ENCODE peak calls at places on chromosomes 12 and 14, in nine cellular contexts. S is astrocyte of the cerebellum, W is pancreas, O is left lung, F is hepatocyte, P is PC-3, G is fibroblast of lung, I is psoas muscle, Z is lower leg skin. K is an unnamed sample.

GRCh38 chr14:70052990-70053389 is 135.8 kb downstream of the SLC8A3 start:
- DNase-seq in S (peak; percentile 22), O (no peak), I (no peak), W (no peak), F (peak; percentile 63), G (peak; percentile 41), Z (no peak), P (peak; percentile 40), K (no peak)

GRCh38 chr14:54730156-54730961 is 163.4 kb downstream of the SAMD4A start:
- DNase-seq in P (peak; percentile 76), I (no peak), S (peak; percentile 31), F (no peak), W (no peak), Z (peak; percentile 57), G (peak; percentile 72), O (no peak), K (no peak)

GRCh38 chr12:54015210-54015931 is 6.6 kb downstream of the HOXC8 start:
- DNase-seq in F (no peak), W (no peak), S (no peak), Z (no peak), P (no peak), O (no peak), G (no peak), I (peak; percentile 10), K (no peak)

GRCh38 chr14:96351986-96352385 is 11.2 kb downstream of the ATG2B start:
- DNase-seq in Z (no peak), W (no peak), S (no peak), F (no peak), P (no peak), I (no peak), O (no peak), G (no peak), K (no peak)

GRCh38 chr12:93829073-93829472 is 151.9 kb downstream of the CRADD start:
- DNase-seq in P (no peak), O (no peak), G (no peak), S (no peak), W (no peak), Z (no peak), F (no peak), I (no peak), K (no peak)

GRCh38 chr12:53231859-53232640 is at the start of gene RARG:
- DNase-seq in P (peak; percentile 78), Z (no peak), I (peak; percentile 65), G (peak; percentile 43), S (no peak), W (no peak), O (peak; percentile 78), F (peak; percentile 81), K (no peak)

GRCh38 chr14:34355584-34356266 is 106.3 kb downstream of the SPTSSA start:
- DNase-seq in O (no peak), Z (peak; percentile 57), I (no peak), W (no peak), S (peak; percentile 49), G (peak; percentile 73), P (peak; percentile 82), F (no peak), K (no peak)

GRCh38 chr14:61573748-61574513 is 121.4 kb upstream of the HIF1A start:
- DNase-seq in S (no peak), O (no peak), Z (no peak), F (no peak), P (peak; percentile 81), I (no peak), W (no peak), G (no peak), K (no peak)

GRCh38 chr14:38404616-38405015 is 148.7 kb upstream of the CLEC14A start:
- DNase-seq in O (no peak), S (peak; percentile 11), W (no peak), I (no peak), G (peak; percentile 60), Z (no peak), P (peak; percentile 16), F (no peak), K (no peak)

GRCh38 chr12:98185606-98186005 is 329.8 kb upstream of the TMPO start:
- DNase-seq in F (no peak), P (no peak), I (no peak), O (no peak), S (no peak), G (no peak), W (no peak), Z (no peak), K (peak; percentile 6)

DNA sequence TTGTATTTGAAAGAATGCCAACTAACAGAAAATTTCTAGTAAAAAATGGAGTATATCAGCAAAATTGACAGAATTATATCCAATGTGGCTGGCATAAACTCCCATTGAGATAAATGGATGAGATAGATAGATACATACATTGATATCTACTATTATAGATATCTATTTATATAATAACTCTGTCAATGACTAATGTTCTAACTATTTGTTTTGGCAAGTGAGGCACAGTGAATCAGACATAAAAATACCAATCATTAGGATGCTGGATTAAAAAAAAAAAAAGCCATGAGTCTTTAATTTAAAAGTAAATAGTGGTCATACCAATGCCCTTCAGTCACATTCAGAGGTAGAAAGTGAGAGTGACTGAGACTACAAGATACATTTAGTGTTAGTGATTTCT is 33.7 kb upstream of the GLIPR1 start:
- DNase-seq in O (no peak), P (peak; percentile 89), Z (no peak), F (no peak), G (peak; percentile 64), I (no peak), S (peak; percentile 29), W (no peak), K (peak; percentile 48)
- H3K4me3 ChIP-seq in O (no peak overlapping the region), P (no peak overlapping the region), Z (no peak overlapping the region), F (no peak overlapping the region), G (no peak overlapping the region), I (no peak overlapping the region), S (no peak overlapping the region), W (no peak overlapping the region), K (no peak overlapping the region)

GRCh38 chr12:65825323-65825572 is 965 bp downstream of the HMGA2 start:
- DNase-seq in O (no peak), I (no peak), S (no peak), P (no peak), Z (no peak), F (no peak), W (no peak), G (no peak), K (no peak)

GRCh38 chr12:65821336-65821735 is 2.9 kb upstream of the HMGA2 start:
- DNase-seq in F (no peak), W (no peak), S (no peak), Z (no peak), I (no peak), P (peak; percentile 37), O (no peak), G (no peak), K (no peak)

GRCh38 chr12:65823481-65824313 is 586 bp upstream of the HMGA2 start:
- DNase-seq in Z (no peak), I (no peak), P (peak; percentile 72), S (no peak), G (peak; percentile 63), W (peak; percentile 79), F (peak; percentile 86), O (peak; percentile 32), K (peak; percentile 62)

GRCh38 chr12:65824314-65824563 is at the start of gene HMGA2:
- DNase-seq in G (peak; percentile 89), F (peak; percentile 79), O (peak; percentile 32), S (no peak), W (peak; percentile 74), Z (no peak), I (no peak), P (peak; percentile 93), K (peak; percentile 59)

GRCh38 chr12:65822732-65823480 is 1.4 kb upstream of the HMGA2 start:
- DNase-seq in O (no peak), W (peak; percentile 34), P (peak; percentile 82), G (peak; percentile 76), F (peak; percentile 71), S (peak; percentile 52), I (no peak), Z (no peak), K (peak; percentile 78)
- TF ChIP-seq CTCF in O (no peak), W (no peak), P (peak; percentile 13), G (peak; percentile 11), F (no peak), S (no peak), I (no peak), Z (no peak), K (no peak)

GRCh38 chr14:80958258-80958657 is 2.8 kb downstream of the TSHR start:
- DNase-seq in G (no peak), O (no peak), F (no peak), Z (no peak), P (no peak), S (no peak), I (no peak), W (no peak), K (no peak)

GRCh38 chr14:80956922-80957321 is 1.5 kb downstream of the TSHR start:
- DNase-seq in Z (no peak), F (no peak), G (no peak), O (peak; percentile 35), W (no peak), S (no peak), I (no peak), P (no peak), K (no peak)

GRCh38 chr14:80955434-80955939 is at the start of gene TSHR:
- DNase-seq in O (peak; percentile 36), Z (no peak), G (no peak), P (no peak), W (peak; percentile 49), I (no peak), S (no peak), F (no peak), K (no peak)

GRCh38 chr14:80954771-80955299 is 586 bp upstream of the TSHR start:
- DNase-seq in P (peak; percentile 88), G (peak; percentile 74), I (peak; percentile 86), O (peak; percentile 81), W (peak; percentile 88), F (peak; percentile 85), Z (peak; percentile 78), S (peak; percentile 67), K (no peak)

DNA sequence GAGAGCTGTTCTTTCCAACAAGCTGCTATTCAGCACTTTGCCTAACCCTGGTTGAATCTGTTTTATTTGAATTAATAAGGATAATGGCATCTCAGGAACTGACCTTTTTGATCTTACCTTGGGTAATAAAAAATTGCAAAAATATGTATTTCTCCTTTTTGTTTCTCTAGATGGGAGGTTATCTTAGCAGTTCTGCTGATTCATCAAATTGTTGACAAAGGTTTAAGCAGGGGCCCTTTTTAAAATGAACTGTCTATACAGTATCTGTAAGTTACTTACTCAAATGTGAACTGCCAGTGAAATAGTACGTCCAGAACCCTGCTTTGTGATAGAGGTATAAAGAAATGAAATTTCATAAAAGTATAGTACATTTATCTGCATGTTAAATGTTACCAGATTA is 684 bp downstream of the TSHR start:
- DNase-seq in F (no peak), S (no peak), G (no peak), Z (no peak), O (no peak), P (no peak), I (no peak), W (no peak), K (no peak)
- H3K4me3 ChIP-seq in F (no peak overlapping the region), S (peak overlapping the region; percentile 42), G (no peak overlapping the region), Z (no peak overlapping the region), O (no peak overlapping the region), P (no peak overlapping the region), I (peak overlapping the region; percentile 73), W (no peak overlapping the region), K (no peak overlapping the region)

DNA sequence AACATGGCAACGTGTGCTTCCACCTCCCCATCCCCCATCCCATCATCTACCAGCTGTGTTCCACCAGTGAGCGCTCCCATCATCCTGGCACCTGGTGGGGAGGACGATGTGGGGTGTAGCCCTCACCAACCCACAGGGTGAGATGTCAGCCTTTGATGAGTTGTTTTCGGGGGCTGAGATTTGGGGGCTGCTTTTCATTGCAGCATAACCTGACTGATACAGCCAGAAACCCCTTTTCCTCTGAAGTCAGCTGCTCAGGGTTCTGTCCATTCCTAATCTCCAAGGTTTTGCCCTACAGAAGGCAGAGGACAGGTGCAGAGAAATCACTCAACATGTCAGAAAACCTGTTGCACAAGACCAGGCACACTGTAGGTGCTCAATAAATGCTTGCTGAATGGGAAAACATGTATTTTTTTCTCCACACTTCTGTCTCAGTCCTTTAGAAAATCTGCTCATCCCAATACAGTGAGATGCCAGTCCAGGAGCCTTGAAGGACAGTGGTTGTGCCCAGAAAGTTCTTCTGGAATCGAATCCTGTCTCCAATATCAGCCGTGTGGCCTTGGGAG is 239.8 kb downstream of the RBM19 start:
- DNase-seq in G (no peak), I (no peak), Z (no peak), P (no peak), O (no peak), W (no peak), S (no peak), F (no peak), K (no peak)
- TF ChIP-seq CTCF in G (no peak), I (no peak), Z (no peak), P (no peak), O (no peak), W (no peak), S (no peak), F (no peak), K (no peak)

K was measured in retinal pigment epithelial cell.